ENCODE peak calls at places on chromosomes 13 and 19, in six cellular contexts. R is GM12878, V is HepG2, L is A549, H is K562, O is upper lobe of left lung. D is an unnamed sample.

GRCh38 chr13:111282425-111282824 is 38.0 kb upstream of the TEX29 start:
- ATAC-seq in R (no peak), V (no peak), L (no peak), H (no peak), O (no peak), D (no peak)

GRCh38 chr13:95243207-95243606 is 58.0 kb downstream of the ABCC4 start:
- ATAC-seq in R (no peak), V (no peak), L (no peak), H (peak), O (no peak), D (no peak)

GRCh38 chr13:50187352-50188029 is 172.2 kb downstream of the KCNRG start:
- ATAC-seq in R (no peak), V (peak), L (no peak), H (peak), O (no peak), D (no peak)

GRCh38 chr13:75318138-75318833 is 163.7 kb downstream of the TBC1D4 start:
- ATAC-seq in R (peak), V (no peak), L (no peak), H (no peak), O (no peak), D (no peak)

GRCh38 chr13:73073050-73073449 is 14.2 kb downstream of the KLF5 start:
- ATAC-seq in R (no peak), V (no peak), L (peak), H (no peak), O (no peak), D (no peak)

GRCh38 chr19:17393914-17394313 is at the start of gene CCDC194:
- ATAC-seq in R (no peak), V (no peak), L (no peak), H (no peak), O (no peak), D (no peak)

GRCh38 chr13:114121496-114122466 is 10.6 kb downstream of the RASA3 start:
- ATAC-seq in R (no peak), V (peak), L (no peak), H (peak), O (peak), D (no peak)

GRCh38 chr13:79904581-79904980 is 423.6 kb downstream of the NDFIP2 start:
- ATAC-seq in R (no peak), V (no peak), L (no peak), H (no peak), O (no peak), D (no peak)

GRCh38 chr13:31957772-31958171 is 73.8 kb upstream of the FRY start:
- ATAC-seq in R (no peak), V (no peak), L (no peak), H (no peak), O (no peak), D (no peak)

GRCh38 chr19:19721896-19722295 is 11.0 kb downstream of the ZNF14 start:
- ATAC-seq in R (no peak), V (no peak), L (no peak), H (no peak), O (no peak), D (no peak)

GRCh38 chr13:27660511-27660910 is 38.8 kb downstream of the POLR1D start:
- ATAC-seq in R (no peak), V (no peak), L (no peak), H (no peak), O (no peak), D (no peak)

GRCh38 chr13:60990032-60990733 is 425.5 kb downstream of the PCDH20 start:
- ATAC-seq in R (peak), V (no peak), L (no peak), H (no peak), O (peak), D (no peak)

GRCh38 chr19:35342430-35342829 is 5.3 kb upstream of the FFAR1 start:
- ATAC-seq in R (no peak), V (peak), L (peak), H (peak), O (no peak), D (no peak)

GRCh38 chr13:50928088-50928487 is 18.5 kb downstream of the RNASEH2B start:
- ATAC-seq in R (no peak), V (no peak), L (no peak), H (no peak), O (no peak), D (no peak)

GRCh38 chr13:66469745-66470144 is 760.4 kb downstream of the PCDH9 start:
- ATAC-seq in R (peak), V (no peak), L (no peak), H (no peak), O (no peak), D (no peak)
- TF ChIP-seq EP300 in R (no peak), V (no peak), L (no peak), H (no peak), O (no peak), D (no peak)

DNA sequence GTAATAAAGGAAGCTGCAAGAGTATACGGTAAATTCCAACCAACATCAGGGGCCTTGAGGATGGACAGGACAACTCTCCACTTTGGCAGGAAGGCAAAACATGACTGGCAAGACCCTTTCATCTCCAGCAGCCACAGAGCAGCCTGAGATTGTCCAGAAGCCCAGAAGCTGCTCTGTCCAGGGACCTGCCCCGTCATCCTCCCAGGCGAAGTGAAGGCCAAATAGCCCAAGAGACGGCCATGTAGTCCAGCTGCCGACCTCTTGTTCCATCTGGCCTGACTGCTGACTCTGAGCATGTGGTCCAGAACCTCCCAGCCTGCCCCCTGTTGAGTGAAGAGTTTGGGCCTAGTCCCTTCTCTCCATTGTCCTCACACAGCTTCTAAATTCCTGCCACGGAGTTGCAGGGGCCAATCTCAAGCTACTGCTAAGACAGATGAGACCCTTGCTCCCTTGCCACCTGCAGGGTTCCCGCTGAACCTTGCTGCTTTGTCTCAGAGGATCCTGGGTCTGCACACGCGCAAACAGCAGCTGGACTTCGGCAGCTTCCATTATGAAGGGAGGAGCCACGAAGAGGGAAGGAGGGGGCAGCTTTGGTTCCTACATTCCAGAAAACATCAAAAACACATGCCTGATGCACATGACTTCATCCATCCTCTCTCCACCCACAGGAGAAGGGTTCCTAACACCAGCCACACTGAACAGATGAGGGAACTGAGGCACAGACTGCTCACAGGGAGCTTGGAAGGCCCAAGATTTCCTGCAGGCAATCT is 196.9 kb downstream of the KATNAL1 start:
- ATAC-seq in R (no peak), V (no peak), L (no peak), H (no peak), O (no peak), D (no peak)
- TF ChIP-seq EP300 in R (no peak), V (no peak), L (no peak), H (no peak), O (no peak), D (no peak)

GRCh38 chr19:14516048-14516534 is 2.1 kb downstream of the DNAJB1 start:
- ATAC-seq in R (no peak), V (no peak), L (no peak), H (no peak), O (no peak), D (no peak)

GRCh38 chr19:14519245-14519859 is 1.2 kb upstream of the DNAJB1 start:
- ATAC-seq in R (no peak), V (no peak), L (no peak), H (no peak), O (no peak), D (no peak)

GRCh38 chr19:14517446-14517839 is 754 bp downstream of the DNAJB1 start:
- ATAC-seq in R (no peak), V (no peak), L (no peak), H (no peak), O (no peak), D (no peak)

GRCh38 chr19:14516746-14517438 is 1.3 kb downstream of the DNAJB1 start:
- ATAC-seq in R (no peak), V (no peak), L (no peak), H (no peak), O (no peak), D (no peak)

DNA sequence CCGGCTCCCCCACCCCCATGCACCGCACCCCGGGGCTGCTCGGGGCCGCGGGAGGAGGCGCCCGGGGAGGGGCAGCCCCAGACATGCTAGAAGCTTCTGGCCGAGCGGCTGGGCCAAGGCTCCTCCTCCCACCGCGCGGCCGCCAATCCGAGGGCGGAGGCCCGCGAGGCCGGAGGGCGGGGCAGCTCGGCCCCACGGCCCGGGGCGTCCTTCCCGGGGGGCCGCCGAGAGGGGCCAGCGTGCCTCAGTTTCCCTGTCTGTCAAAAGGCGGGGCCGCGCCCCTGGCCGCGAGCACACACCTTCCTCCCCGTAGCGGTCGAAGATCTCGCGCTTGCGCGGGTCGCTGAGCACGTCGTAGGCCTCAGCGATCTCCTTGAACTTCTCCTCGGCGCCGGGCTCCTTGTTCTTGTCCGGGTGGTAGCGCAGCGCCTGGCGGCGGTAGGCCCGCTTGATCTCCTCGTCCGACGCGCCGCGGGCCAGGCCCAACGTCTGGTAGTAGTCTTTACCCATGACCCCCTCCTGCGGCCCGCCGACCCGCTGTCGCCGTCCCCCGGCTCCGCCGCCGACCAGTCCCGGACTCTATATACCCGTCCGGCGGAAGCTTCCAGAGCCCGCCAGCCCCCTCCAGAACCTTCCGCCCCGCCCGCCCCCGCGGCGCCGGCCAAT is at the start of gene DNAJB1:
- ATAC-seq in R (peak), V (peak), L (peak), H (peak), O (peak), D (peak)
- TF ChIP-seq EP300 in R (peak), V (no peak), L (no peak), H (no peak), O (no peak), D (no peak)

DNA sequence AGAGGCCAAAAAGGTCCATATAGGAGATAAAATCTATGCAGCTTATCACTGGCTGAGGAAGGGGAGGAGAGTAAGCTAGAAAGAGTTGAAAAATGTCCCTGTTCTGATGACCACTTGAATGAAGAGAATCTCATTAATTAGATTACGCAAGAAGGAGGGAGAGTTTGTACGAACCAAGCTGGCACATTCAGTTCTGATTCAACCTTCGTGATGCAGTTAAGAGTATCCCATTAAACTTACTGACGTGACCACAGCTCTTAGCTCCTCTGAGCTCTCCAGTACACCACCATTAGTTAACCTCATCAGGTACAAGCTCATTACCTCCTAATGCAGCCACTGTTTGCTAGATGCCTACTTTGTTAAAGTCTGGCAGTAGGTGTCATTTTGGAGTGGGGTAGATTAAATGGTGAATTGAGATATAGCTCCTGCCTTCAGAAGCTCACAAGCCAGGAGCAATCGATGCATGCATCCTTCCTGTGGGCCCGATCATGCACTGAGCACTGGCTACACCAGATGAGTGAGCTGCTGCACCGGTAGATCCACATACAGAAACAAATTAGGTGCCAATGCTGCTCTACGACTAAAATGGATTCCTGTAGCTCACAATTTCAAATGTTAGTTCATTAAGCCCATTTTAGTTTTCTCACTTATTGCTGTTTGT is 458.3 kb downstream of the COG6 start:
- ATAC-seq in R (no peak), V (no peak), L (no peak), H (no peak), O (peak), D (peak)
- TF ChIP-seq EP300 in R (no peak), V (no peak), L (no peak), H (no peak), O (no peak), D (no peak)

DNA sequence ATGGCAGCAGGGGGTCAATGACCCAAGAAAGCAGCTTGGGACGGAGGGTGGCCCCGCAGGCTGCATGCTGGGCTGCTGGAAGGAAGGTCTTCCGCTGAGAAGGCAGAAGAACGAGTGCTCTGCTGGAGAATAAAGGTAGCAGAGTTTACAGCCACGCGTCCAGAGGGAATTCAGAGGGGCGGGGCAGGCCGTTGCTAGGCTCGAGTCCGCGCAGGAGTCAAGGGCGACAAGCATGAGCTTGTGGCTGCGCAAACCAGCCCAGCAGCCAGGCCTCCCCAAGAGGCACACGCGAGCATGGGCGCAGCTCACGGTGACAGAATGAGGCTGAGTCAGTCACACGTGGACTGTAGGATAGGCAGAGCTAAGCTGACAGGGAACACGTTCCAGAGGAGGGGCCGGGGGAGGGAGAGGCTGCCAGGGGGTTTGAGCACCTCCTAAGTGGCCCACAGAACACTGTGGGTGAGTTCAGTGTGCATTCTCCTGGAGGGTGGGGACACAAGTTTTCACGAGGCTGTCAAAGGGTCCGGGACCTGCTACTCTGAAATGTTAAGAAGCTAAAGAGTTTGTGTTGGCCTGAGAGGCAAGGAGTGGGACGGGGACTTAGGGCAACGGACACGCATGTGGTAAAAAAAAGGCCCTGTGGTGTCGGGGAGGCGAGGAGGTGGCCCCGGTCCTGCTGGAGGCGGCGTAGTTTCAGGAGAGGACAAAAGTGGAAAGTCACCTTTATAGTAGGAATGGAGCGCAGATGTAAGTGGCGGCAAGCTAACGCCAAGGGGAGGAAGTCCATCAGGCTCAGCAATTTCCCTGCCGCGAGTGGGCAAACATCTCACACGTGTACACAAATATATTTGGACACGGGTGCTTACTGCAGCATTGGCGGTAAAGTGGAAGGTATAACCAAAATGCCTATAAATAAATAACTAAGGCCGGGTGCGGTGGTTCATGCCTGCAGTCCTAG is 17.7 kb downstream of the RFX2 start:
- ATAC-seq in R (no peak), V (peak), L (peak), H (peak), O (peak), D (peak)
- TF ChIP-seq EP300 in R (no peak), V (no peak), L (no peak), H (no peak), O (no peak), D (no peak)

DNA sequence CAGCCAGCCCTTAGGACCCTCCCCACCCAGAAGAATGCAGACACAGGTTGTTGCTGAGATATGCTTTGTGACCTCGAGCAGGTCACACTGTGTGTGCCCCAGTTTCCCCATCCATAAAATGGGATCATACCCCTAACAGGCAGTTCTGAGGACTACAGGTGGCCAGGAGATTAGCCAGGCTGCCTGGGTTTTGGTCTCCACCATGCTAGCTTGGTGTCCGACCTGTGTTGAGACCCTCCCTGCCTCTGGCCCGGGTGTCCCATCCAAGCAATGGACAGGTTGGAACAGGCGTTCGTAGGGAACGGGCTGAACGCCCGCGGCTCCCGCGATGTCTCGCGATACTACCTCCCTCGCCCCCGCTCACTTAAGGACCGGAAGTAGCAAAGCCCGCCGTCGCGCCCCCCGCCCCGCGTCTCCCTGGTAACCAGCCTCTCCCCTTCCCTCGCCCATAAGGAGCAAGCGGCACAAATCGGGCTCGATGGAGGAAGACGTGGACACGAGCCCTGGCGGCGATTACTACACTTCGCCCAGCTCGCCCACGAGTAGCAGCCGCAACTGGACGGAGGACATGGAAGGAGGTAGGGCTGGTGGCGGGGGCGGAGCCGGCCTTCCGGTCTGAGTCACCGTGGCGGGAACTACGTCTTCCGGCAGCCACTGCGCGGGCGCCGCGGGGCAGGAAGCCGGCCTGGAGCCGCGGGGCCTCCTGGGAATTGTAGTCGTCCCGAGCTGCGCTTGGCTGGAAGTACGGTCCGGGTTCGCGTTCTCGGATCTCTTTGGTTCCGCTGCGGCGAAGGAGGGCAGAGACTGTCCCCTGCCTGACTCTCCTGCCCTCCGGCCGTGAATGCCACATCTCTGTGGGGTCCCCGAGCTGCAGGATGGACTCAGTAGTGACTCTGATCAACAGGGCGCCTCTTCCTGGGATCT is 45.4 kb downstream of the SMIM24 start:
- ATAC-seq in R (peak), V (peak), L (peak), H (peak), O (peak), D (peak)
- TF ChIP-seq EP300 in R (no peak), V (no peak), L (no peak), H (no peak), O (no peak), D (no peak)

DNA sequence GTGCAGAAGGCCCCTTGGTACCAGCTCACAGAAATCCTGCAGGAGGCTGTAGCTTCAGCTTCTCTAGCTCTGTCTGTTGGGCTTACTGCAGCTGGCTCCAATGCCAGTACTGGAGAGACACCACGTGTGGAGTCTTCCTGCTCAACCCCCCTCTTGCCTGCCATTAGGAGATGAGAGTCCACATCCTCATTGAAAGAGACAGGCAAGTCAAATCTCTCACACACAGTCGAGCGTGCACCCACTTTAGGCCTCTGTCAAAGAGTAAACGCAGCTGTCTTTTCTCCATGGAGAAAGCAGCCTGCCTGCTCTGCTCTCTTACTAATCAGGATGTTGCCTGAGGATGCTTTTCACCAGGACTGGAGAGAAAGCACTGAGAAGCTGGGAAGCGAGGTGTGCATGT is 523.0 kb upstream of the NBEA start:
- ATAC-seq in R (no peak), V (no peak), L (no peak), H (no peak), O (no peak), D (no peak)
- TF ChIP-seq EP300 in R (no peak), V (no peak), L (no peak), H (no peak), O (no peak), D (no peak)